ENCODE peak calls at places on chromosomes 4 and X, in four cellular contexts. J is CD8-positive, alpha-beta memory T cell; K is heart right ventricle; B is cardiac muscle cell. A is an unnamed sample.

GRCh38 chr4:6989331-6989923 is 53.7 kb upstream of the TADA2B start:
- DNase-seq in B (no peak), K (no peak), J (no peak), A (no peak)

GRCh38 chr4:118762753-118763477 is 73.0 kb downstream of the SEC24D start:
- DNase-seq in K (no peak), J (no peak), B (peak; percentile 77), A (no peak)

GRCh38 chrX:134734343-134735001 is 76.2 kb upstream of the PLAC1 start:
- DNase-seq in J (no peak), B (peak; percentile 73), K (no peak), A (no peak)

GRCh38 chr4:84258905-84259830 is 239.9 kb downstream of the NKX6-1 start:
- DNase-seq in B (peak; percentile 21), J (no peak), K (no peak), A (no peak)

GRCh38 chr4:151417766-151418376 is 8.9 kb downstream of the FHIP1A start:
- DNase-seq in J (no peak), B (no peak), K (no peak), A (no peak)

GRCh38 chr4:38663021-38663800 is 788 bp upstream of the KLF3 start:
- DNase-seq in J (no peak), B (peak; percentile 57), K (no peak), A (no peak)

GRCh38 chr4:64538219-64538618 is 129.0 kb upstream of the TECRL start:
- DNase-seq in B (no peak), J (no peak), K (no peak), A (no peak)

GRCh38 chrX:15619053-15619772 is 18.5 kb upstream of the ACE2 start:
- DNase-seq in J (no peak), B (no peak), K (no peak), A (no peak)

GRCh38 chr4:188959424-188959823 is 820.2 kb downstream of the TRIML1 start:
- DNase-seq in B (no peak), J (no peak), K (no peak), A (no peak)

GRCh38 chrX:34893741-34894140 is 48.9 kb upstream of the FAM47B start:
- DNase-seq in K (no peak), B (no peak), J (no peak), A (no peak)

GRCh38 chr4:88696620-88697019 is 1.0 kb downstream of the NAP1L5 start:
- DNase-seq in J (no peak), K (no peak), B (no peak), A (no peak)

GRCh38 chr4:60039908-60040307 is 1160.2 kb upstream of the ADGRL3 start:
- DNase-seq in J (no peak), K (no peak), B (no peak), A (no peak)

GRCh38 chr4:113919611-113920010 is 59.8 kb downstream of the ARSJ start:
- DNase-seq in B (no peak), J (no peak), K (no peak), A (no peak)

GRCh38 chr4:67712000-67712625 is 11.2 kb upstream of the UBA6 start:
- DNase-seq in K (no peak), B (no peak), J (no peak), A (no peak)

GRCh38 chr4:168631241-168632151 is 134.6 kb downstream of the PALLD start:
- DNase-seq in B (peak; percentile 77), K (peak; percentile 75), J (no peak), A (no peak)

GRCh38 chr4:74123065-74123728 is 24.2 kb upstream of the CXCL2 start:
- DNase-seq in B (peak; percentile 90), J (no peak), K (no peak), A (no peak)

GRCh38 chr4:112664611-112665010 is 27.7 kb downstream of the LARP7 start:
- DNase-seq in J (no peak), K (no peak), B (no peak), A (no peak)

GRCh38 chr4:42501624-42502401 is 104.5 kb downstream of the SHISA3 start:
- DNase-seq in K (no peak), B (no peak), J (no peak), A (no peak)

GRCh38 chr4:77777135-77777777 is 41.9 kb downstream of the CNOT6L start:
- DNase-seq in K (no peak), B (peak; percentile 58), J (no peak), A (peak; percentile 26)

GRCh38 chr4:76607266-76607799 is 172.3 kb downstream of the SHROOM3 start:
- DNase-seq in B (peak; percentile 59), J (no peak), K (no peak), A (no peak)

GRCh38 chr4:113869743-113870375 is 108.3 kb upstream of the CAMK2D start:
- DNase-seq in J (no peak), B (no peak), K (no peak), A (no peak)

GRCh38 chr4:123064390-123064789 is 142.0 kb upstream of the NUDT6 start:
- DNase-seq in B (peak; percentile 70), J (no peak), K (no peak), A (no peak)

GRCh38 chrX:18892881-18893280 is 91.0 kb downstream of the PHKA2 start:
- DNase-seq in K (no peak), B (no peak), J (no peak), A (no peak)

GRCh38 chr4:186902361-186902760 is 178.7 kb upstream of the FAT1 start:
- DNase-seq in J (no peak), B (no peak), K (no peak), A (no peak)